ENCODE peak calls at places on chromosome 15, in eight cellular contexts. U is NCI-H345; L is uterus; H is NCI-H1092; W is HS-27A; V is endothelial cell; C is activated CD4-positive, alpha-beta T cell treated with anti-CD3 and anti-CD28 coated beads for 24 hours; N is activated effector memory CD4-positive, alpha-beta T cell treated with anti-CD3 and anti-CD28 coated beads, Interleukin-2, amount 50 U/mL, for 16 hours. K is an unnamed sample.

GRCh38 chr15:72201346-72202029 is 3.9 kb upstream of the GRAMD2A start:
- DNase-seq in U (no peak), L (no peak), H (no peak), W (no peak), V (no peak), C (no peak), N (no peak), K (no peak)

GRCh38 chr15:58307313-58307961 is 124.4 kb upstream of the LIPC start:
- DNase-seq in U (no peak), L (no peak), H (no peak), W (peak; percentile 24), V (no peak), C (no peak), N (no peak), K (peak; percentile 28)

GRCh38 chr15:36232491-36232890 is 346.9 kb upstream of the CDIN1 start:
- DNase-seq in U (no peak), L (no peak), H (no peak), W (no peak), V (no peak), C (no peak), N (no peak), K (no peak)

GRCh38 chr15:74525946-74526345 is 15.1 kb upstream of the ARID3B start:
- DNase-seq in U (no peak), L (no peak), H (no peak), W (peak; percentile 72), V (no peak), C (no peak), N (no peak), K (no peak)

GRCh38 chr15:64763462-64763861 is 11.9 kb downstream of the RBPMS2 start:
- DNase-seq in U (no peak), L (no peak), H (no peak), W (no peak), V (no peak), C (no peak), N (no peak), K (no peak)

GRCh38 chr15:77024273-77025065 is 29.5 kb downstream of the PSTPIP1 start:
- DNase-seq in U (peak; percentile 35), L (peak; percentile 70), H (peak; percentile 31), W (no peak), V (peak; percentile 88), C (peak; percentile 63), N (peak; percentile 89), K (peak; percentile 76)

GRCh38 chr15:68262514-68263356 is 14.8 kb upstream of the FEM1B start:
- DNase-seq in U (no peak), L (no peak), H (no peak), W (no peak), V (no peak), C (no peak), N (no peak), K (no peak)

GRCh38 chr15:77002436-77002835 is 7.5 kb downstream of the PSTPIP1 start:
- DNase-seq in U (no peak), L (no peak), H (no peak), W (no peak), V (no peak), C (no peak), N (no peak), K (no peak)

GRCh38 chr15:44537728-44538240 is 837 bp downstream of the EIF3J start:
- DNase-seq in U (no peak), L (no peak), H (no peak), W (no peak), V (no peak), C (no peak), N (no peak), K (no peak)

GRCh38 chr15:70083423-70083822 is 14.3 kb downstream of the TLE3 start:
- DNase-seq in U (no peak), L (no peak), H (no peak), W (no peak), V (no peak), C (no peak), N (no peak), K (peak; percentile 73)

GRCh38 chr15:66734961-66735908 is 33.2 kb downstream of the SMAD6 start:
- DNase-seq in U (no peak), L (no peak), H (no peak), W (peak; percentile 27), V (no peak), C (no peak), N (no peak), K (no peak)

GRCh38 chr15:40091861-40092415 is 16.7 kb downstream of the BMF start:
- DNase-seq in U (no peak), L (peak; percentile 43), H (no peak), W (no peak), V (no peak), C (no peak), N (no peak), K (peak; percentile 66)

GRCh38 chr15:74245342-74245931 is 9.3 kb downstream of the CCDC33 start:
- DNase-seq in U (peak; percentile 87), L (no peak), H (peak; percentile 86), W (no peak), V (peak; percentile 22), C (peak; percentile 6), N (no peak), K (peak; percentile 90)

GRCh38 chr15:77030042-77030927 is 35.4 kb downstream of the PSTPIP1 start:
- DNase-seq in U (no peak), L (peak; percentile 11), H (no peak), W (no peak), V (peak; percentile 4), C (no peak), N (peak; percentile 61), K (peak; percentile 88)

GRCh38 chr15:50751394-50751793 is 14.1 kb downstream of the SPPL2A start:
- DNase-seq in U (no peak), L (no peak), H (no peak), W (no peak), V (no peak), C (no peak), N (no peak), K (no peak)

GRCh38 chr15:66004618-66005262 is 135.4 kb downstream of the RAB11A start:
- DNase-seq in U (no peak), L (no peak), H (no peak), W (no peak), V (peak; percentile 59), C (no peak), N (no peak), K (no peak)

GRCh38 chr15:42166225-42166940 is 9.9 kb upstream of the PLA2G4F start:
- DNase-seq in U (no peak), L (no peak), H (no peak), W (no peak), V (no peak), C (no peak), N (no peak), K (no peak)

GRCh38 chr15:59998256-59999063 is 5.7 kb upstream of the FOXB1 start:
- DNase-seq in U (peak; percentile 57), L (no peak), H (no peak), W (no peak), V (no peak), C (no peak), N (no peak), K (no peak)

GRCh38 chr15:79896634-79897379 is at the start of gene MTHFS:
- DNase-seq in U (peak; percentile 69), L (peak; percentile 71), H (peak; percentile 57), W (peak; percentile 74), V (peak; percentile 78), C (peak; percentile 52), N (peak; percentile 90), K (peak; percentile 87)

GRCh38 chr15:55897560-55898336 is 95.7 kb downstream of the NEDD4 start:
- DNase-seq in U (peak; percentile 15), L (peak; percentile 42), H (peak; percentile 7), W (no peak), V (peak; percentile 70), C (peak; percentile 4), N (no peak), K (peak; percentile 60)

GRCh38 chr15:92958105-92958504 is 58.0 kb downstream of the CHD2 start:
- DNase-seq in U (no peak), L (no peak), H (no peak), W (no peak), V (no peak), C (peak; percentile 12), N (peak; percentile 80), K (no peak)

GRCh38 chr15:36109943-36110658 is 469.3 kb upstream of the CDIN1 start:
- DNase-seq in U (no peak), L (peak; percentile 20), H (no peak), W (no peak), V (no peak), C (no peak), N (no peak), K (no peak)

K was measured in WERI-Rb-1.